ENCODE peak calls at places on chromosomes 13 and 19, in six cellular contexts. C is GM23248; Z is tibial nerve; R is HepG2; Q is tibial artery; V is CD4-positive, CD25-positive, alpha-beta regulatory T cell. Y is an unnamed sample. For H3K4me1, the result is how much of the 10 kb centered on the place peaks cover.

GRCh38 chr13:67043901-67044300 is 186.2 kb downstream of the PCDH9 start:
- DNase-seq in C (no peak), R (no peak), Z (no peak), V (no peak), Q (no peak), Y (no peak)

GRCh38 chr13:52195052-52195837 is 35.8 kb upstream of the NEK3 start:
- DNase-seq in C (peak), R (no peak), V (peak), Q (peak), Z (peak), Y (peak)

GRCh38 chr19:38417544-38418506 is 8.2 kb downstream of the RASGRP4 start:
- DNase-seq in R (no peak), Z (no peak), V (peak), Q (no peak), C (peak), Y (peak)

GRCh38 chr13:112444001-112444311 is 67.8 kb downstream of the SPACA7 start:
- DNase-seq in V (no peak), Q (peak), R (peak), Z (no peak), C (peak), Y (no peak)

GRCh38 chr19:41584260-41584810 is 8.4 kb downstream of the CEACAM21 start:
- DNase-seq in Q (no peak), V (no peak), Z (no peak), R (no peak), C (no peak), Y (no peak)

GRCh38 chr13:103022328-103022727 is 43.9 kb downstream of the SLC10A2 start:
- DNase-seq in Q (no peak), C (no peak), V (no peak), R (no peak), Z (no peak), Y (no peak)

GRCh38 chr19:49190781-49191180 is 33.2 kb downstream of the TRPM4 start:
- DNase-seq in V (no peak), Q (no peak), R (no peak), Z (no peak), C (no peak), Y (no peak)

GRCh38 chr13:89660752-89661151 is 1686.7 kb upstream of the MIR17HG start:
- DNase-seq in R (no peak), Z (no peak), C (no peak), Q (no peak), V (no peak), Y (no peak)

GRCh38 chr13:114124921-114125320 is 7.5 kb downstream of the RASA3 start:
- DNase-seq in Z (no peak), Q (no peak), C (peak), R (no peak), V (peak), Y (no peak)

GRCh38 chr19:41795031-41795461 is 1.3 kb upstream of the CEACAM3 start:
- DNase-seq in V (peak), C (peak), Z (no peak), Q (no peak), R (peak), Y (no peak)

GRCh38 chr13:111282997-111283396 is 37.4 kb upstream of the TEX29 start:
- DNase-seq in Q (no peak), C (no peak), R (no peak), Z (no peak), V (no peak), Y (no peak)

GRCh38 chr13:106352850-106353249 is 182.6 kb downstream of the EFNB2 start:
- DNase-seq in Z (no peak), C (no peak), Q (no peak), R (no peak), V (no peak), Y (no peak)

GRCh38 chr19:56111601-56112312 is 9.3 kb downstream of the ZNF787 start:
- DNase-seq in C (no peak), V (no peak), R (peak), Q (no peak), Z (no peak), Y (no peak)

GRCh38 chr19:58581227-58582141 is 8.3 kb upstream of the MZF1 start:
- DNase-seq in R (peak), V (peak), C (peak), Z (peak), Q (peak), Y (peak)

GRCh38 chr19:54420383-54421168 is 5.3 kb downstream of the TTYH1 start:
- DNase-seq in V (no peak), C (no peak), Z (peak), R (peak), Q (no peak), Y (no peak)

GRCh38 chr19:41327499-41328156 is 17.7 kb downstream of the CCDC97 start:
- DNase-seq in Q (peak), R (no peak), V (peak), C (peak), Z (no peak), Y (peak)

GRCh38 chr13:66329988-66330429 is 900.1 kb downstream of the PCDH9 start:
- DNase-seq in V (no peak), Q (no peak), Z (no peak), R (no peak), C (no peak), Y (no peak)

GRCh38 chr13:46655727-46656180 is 102.8 kb downstream of the LRCH1 start:
- DNase-seq in R (no peak), C (no peak), Q (no peak), V (no peak), Z (no peak), Y (no peak)

GRCh38 chr19:46607441-46607841 is 6.3 kb downstream of the CALM3 start:
- DNase-seq in Z (peak), C (no peak), Q (peak), V (no peak), R (no peak), Y (no peak)

GRCh38 chr19:56538254-56538760 is 441 bp upstream of the ZFP28 start:
- DNase-seq in C (peak), Z (peak), R (no peak), Q (peak), V (peak), Y (peak)

GRCh38 chr13:113045214-113046007 is 60.2 kb upstream of the F7 start:
- DNase-seq in V (no peak), Z (no peak), Q (no peak), C (no peak), R (no peak), Y (no peak)

GRCh38 chr13:106477303-106477702 is 58.2 kb downstream of the EFNB2 start:
- DNase-seq in Z (no peak), Q (no peak), C (no peak), R (no peak), V (no peak), Y (no peak)

GRCh38 chr13:73741111-73741510 is 393.1 kb downstream of the KLF12 start:
- DNase-seq in C (peak), Q (no peak), R (no peak), Z (no peak), V (no peak), Y (no peak)

GRCh38 chr19:36152886-36153525 is 759 bp upstream of the COX7A1 start:
- DNase-seq in V (no peak), Z (no peak), C (no peak), R (no peak), Q (no peak), Y (no peak)

GRCh38 chr13:29758591-29759114 is 91.8 kb downstream of the UBL3 start:
- DNase-seq in R (peak), C (no peak), Z (no peak), V (peak), Q (no peak), Y (peak)

GRCh38 chr19:17376935-17377600 is at the start of gene PLVAP:
- DNase-seq in V (no peak), C (no peak), R (no peak), Q (peak), Z (no peak), Y (peak)

GRCh38 chr13:52809310-52809769 is 39.1 kb downstream of the PCDH8 start:
- DNase-seq in Q (no peak), C (peak), Z (no peak), R (peak), V (no peak), Y (no peak)

GRCh38 chr19:7705387-7706187 is 3.7 kb upstream of the FCER2 start:
- DNase-seq in R (no peak), V (peak), C (no peak), Q (peak), Z (peak), Y (no peak)

GRCh38 chr13:111484129-111484925 is 163.9 kb downstream of the TEX29 start:
- DNase-seq in Q (no peak), R (no peak), Z (no peak), C (no peak), V (no peak), Y (no peak)

GRCh38 chr13:59677966-59678814 is 485.5 kb downstream of the DIAPH3 start:
- DNase-seq in C (peak), Q (no peak), Z (no peak), V (no peak), R (peak), Y (no peak)

GRCh38 chr13:106083620-106084350 is 451.7 kb downstream of the EFNB2 start:
- DNase-seq in Q (no peak), V (no peak), Z (no peak), R (peak), C (peak), Y (no peak)

GRCh38 chr13:113275387-113275786 is 21.7 kb upstream of the LAMP1 start:
- DNase-seq in C (peak), Q (no peak), Z (no peak), R (peak), V (no peak), Y (no peak)

GRCh38 chr19:22026687-22027086 is 15.9 kb upstream of the ZNF208 start:
- DNase-seq in R (no peak), Z (no peak), Q (no peak), C (no peak), V (no peak), Y (no peak)

GRCh38 chr13:102839462-102839861 is 6.4 kb upstream of the ERCC5 start:
- DNase-seq in R (no peak), V (no peak), C (peak), Z (no peak), Q (no peak), Y (no peak)

GRCh38 chr13:101709952-101710351 is 257.5 kb downstream of the ITGBL1 start:
- DNase-seq in R (peak), Q (no peak), V (no peak), C (no peak), Z (no peak), Y (no peak)

GRCh38 chr13:51324714-51325440 is 14.6 kb upstream of the SERPINE3 start:
- DNase-seq in R (no peak), Z (no peak), Q (no peak), V (no peak), C (no peak), Y (no peak)

GRCh38 chr13:65339236-65339635 is 1890.9 kb downstream of the PCDH9 start:
- DNase-seq in Q (no peak), C (no peak), Z (no peak), R (no peak), V (no peak), Y (no peak)

GRCh38 chr13:39394811-39395685 is 207.9 kb downstream of the LHFPL6 start:
- DNase-seq in R (no peak), Q (no peak), C (no peak), V (no peak), Z (no peak), Y (no peak)
- H3K4me1 ChIP-seq in R (under half), Q (under half), C (under half), V (under half), Z (under half), Y (under half)

DNA sequence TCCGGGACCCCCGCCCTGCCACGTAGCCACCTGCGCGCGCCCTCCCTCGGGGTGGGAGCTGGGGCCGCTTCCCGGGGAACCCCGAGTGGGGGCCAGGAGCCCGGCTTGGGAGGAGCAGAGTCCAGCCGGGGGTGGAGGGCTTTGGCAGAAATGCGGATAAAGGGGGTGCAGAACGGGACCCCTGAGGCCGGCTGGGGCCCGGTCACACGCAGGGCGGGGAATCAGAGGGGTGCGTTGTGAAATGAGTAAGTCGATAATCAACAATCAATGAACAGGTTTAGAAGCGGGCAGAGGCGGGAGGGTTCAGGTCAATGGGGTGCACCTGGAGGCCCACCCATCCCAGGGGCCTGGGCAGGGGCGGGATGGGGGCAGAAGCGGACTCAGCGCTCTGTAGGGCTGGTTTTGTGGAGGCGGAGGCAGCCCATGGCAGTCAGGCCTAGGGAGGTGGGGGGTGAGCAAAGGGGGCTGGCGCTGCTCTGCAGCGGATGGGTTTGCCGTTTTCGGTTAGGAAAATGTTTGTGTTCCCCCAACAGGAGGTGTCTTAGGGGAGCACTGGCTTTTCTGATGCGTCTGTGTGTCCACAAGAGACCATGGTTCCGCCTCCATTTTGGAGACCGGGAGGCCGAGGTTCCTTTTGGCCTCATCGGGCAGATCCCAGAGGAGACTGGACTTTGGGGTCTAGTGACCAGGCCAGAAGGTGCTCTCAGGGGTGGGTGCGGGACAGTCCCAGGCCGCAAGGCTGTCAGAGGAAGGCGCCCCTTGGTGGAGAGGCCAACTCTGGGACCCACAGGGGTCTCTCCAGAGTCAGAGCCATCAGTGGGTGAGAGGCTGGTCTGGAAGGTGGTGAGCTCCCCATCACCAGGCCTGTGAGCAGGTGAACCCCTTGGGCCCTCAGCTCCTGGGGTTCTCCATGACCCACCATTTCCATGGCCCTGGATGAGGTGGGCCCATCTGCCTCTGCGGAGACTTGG is 683 bp upstream of the DIRAS1 start:
- DNase-seq in V (no peak), R (no peak), C (no peak), Z (no peak), Q (no peak), Y (no peak)
- H3K4me3 ChIP-seq in V (no peak), R (peak), C (peak), Z (no peak), Q (no peak), Y (peak)

GRCh38 chr19:47660435-47660832 is 51.5 kb downstream of the BICRA start:
- DNase-seq in C (no peak), Z (no peak), R (peak), Q (no peak), V (no peak), Y (no peak)

GRCh38 chr19:47658431-47659383 is 49.8 kb downstream of the BICRA start:
- DNase-seq in Z (no peak), C (no peak), V (no peak), R (no peak), Q (no peak), Y (no peak)

GRCh38 chr19:47661571-47661970 is 51.7 kb upstream of the EHD2 start:
- DNase-seq in Q (no peak), Z (no peak), C (peak), R (no peak), V (no peak), Y (no peak)

GRCh38 chr19:47663435-47663910 is 49.7 kb upstream of the EHD2 start:
- DNase-seq in C (peak), Z (no peak), V (no peak), Q (no peak), R (peak), Y (no peak)

DNA sequence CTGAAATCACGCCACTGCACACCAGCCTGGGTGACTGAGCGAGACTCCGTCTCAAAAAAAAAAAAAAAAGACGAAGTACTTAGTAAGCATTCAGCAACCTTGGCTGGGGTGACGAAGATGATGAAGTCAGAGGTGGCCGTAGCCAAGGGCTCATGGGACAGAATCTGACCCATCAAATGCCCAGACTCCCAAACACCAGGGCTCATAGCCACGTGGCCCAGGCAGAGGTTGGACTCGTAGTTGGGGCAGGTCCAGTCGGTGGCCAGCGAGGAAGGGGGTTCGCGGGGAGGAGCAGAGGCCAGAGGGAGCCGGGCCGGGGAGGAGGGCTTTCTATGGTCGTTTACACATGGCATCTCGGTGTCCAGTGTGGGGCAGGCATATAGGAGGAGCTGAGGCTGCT is 52.1 kb upstream of the EHD2 start:
- DNase-seq in R (no peak), Z (no peak), C (peak), Q (peak), V (no peak), Y (no peak)
- H3K4me1 ChIP-seq in R (half or more), Z (half or more), C (under half), Q (under half), V (under half), Y (under half)

GRCh38 chr19:18605546-18606280 is 886 bp downstream of the CRLF1 start:
- DNase-seq in R (no peak), Z (no peak), V (no peak), C (peak), Q (no peak), Y (no peak)
- H3K4me3 ChIP-seq in R (peak), Z (peak), V (no peak), C (no peak), Q (peak), Y (peak)

GRCh38 chr13:40061466-40062450 is 406.3 kb downstream of the COG6 start:
- DNase-seq in C (peak), R (no peak), V (no peak), Z (no peak), Q (no peak), Y (no peak)

GRCh38 chr13:40063278-40063698 is 407.8 kb downstream of the COG6 start:
- DNase-seq in V (no peak), C (no peak), R (no peak), Z (no peak), Q (no peak), Y (no peak)

GRCh38 chr13:40063743-40064142 is 408.3 kb downstream of the COG6 start:
- DNase-seq in V (no peak), Z (no peak), R (peak), Q (no peak), C (no peak), Y (no peak)

GRCh38 chr13:40064154-40064713 is 408.8 kb downstream of the COG6 start:
- DNase-seq in C (peak), Q (no peak), V (no peak), Z (no peak), R (peak), Y (no peak)

GRCh38 chr13:40064723-40065122 is 409.3 kb downstream of the COG6 start:
- DNase-seq in V (no peak), Z (no peak), R (no peak), C (peak), Q (no peak), Y (peak)
- H3K4me1 ChIP-seq in V (under half), Z (under half), R (half or more), C (under half), Q (under half), Y (under half)

DNA sequence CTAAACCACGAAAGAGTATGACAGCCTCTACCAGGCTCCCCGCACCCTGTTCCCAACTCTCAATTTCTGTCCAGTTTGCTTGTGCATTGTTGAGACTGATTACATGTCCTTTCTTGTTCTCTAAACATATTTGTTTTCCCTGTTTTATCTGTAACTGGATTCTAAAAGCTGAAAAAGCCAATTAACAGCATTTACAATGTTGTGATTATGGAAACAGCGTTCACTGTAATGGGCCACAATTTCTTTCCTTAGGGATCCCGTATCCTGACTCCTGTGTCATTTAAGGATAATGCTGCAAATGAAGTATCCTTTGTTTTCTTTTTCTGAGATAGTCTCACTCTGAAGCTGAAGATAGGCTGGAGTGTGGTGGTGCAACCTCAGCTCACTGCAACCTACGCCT is 20.5 kb downstream of the EBPL start:
- DNase-seq in V (no peak), C (no peak), Q (no peak), Z (no peak), R (no peak), Y (no peak)
- H3K4me3 ChIP-seq in V (no peak), C (no peak), Q (no peak), Z (no peak), R (no peak), Y (no peak)

DNA sequence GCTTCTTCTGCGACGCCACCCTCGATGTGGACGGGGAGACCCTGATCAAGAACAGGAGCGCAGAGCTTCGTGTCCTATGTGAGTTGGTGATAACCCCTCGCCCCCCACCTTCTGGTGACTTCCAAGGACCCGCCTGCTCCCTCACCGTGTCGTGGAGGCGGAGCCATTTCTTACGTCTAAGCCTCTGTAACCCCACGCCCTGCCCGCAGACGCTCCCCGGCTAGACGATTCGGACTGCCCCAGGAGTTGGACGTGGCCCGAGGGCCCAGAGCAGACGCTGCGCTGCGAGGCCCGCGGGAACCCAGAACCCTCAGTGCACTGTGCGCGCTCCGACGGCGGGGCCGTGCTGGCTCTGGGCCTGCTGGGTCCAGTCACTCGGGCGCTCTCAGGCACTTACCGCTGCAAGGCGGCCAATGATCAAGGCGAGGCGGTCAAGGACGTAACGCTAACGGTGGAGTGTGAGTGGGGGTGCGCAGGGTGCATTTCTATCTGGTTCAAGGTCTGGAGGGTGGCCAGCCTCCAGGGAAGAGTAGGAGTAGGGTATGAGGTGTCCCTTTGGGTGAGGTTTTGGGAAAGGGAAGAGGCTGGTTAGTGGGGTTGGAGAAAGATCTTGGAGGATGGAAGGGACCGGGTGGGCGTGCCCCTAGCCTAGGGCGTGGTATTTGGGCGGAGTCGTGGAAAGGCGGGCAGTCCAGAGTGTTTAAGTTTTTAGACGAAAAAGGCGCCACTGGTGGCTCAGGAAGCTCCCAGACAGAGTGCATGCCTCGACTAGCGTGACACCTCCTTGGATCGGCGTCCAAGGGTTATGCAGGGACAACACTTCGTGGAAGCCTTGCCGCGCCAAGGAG is 3.3 kb downstream of the ICAM5 start:
- DNase-seq in R (no peak), C (peak), Z (no peak), Q (no peak), V (no peak), Y (no peak)
- H3K4me1 ChIP-seq in R (half or more), C (under half), Z (half or more), Q (half or more), V (half or more), Y (under half)